ENCODE peak calls at places on chromosome 5, in nine cellular contexts. O is stimulated activated naive CD8-positive, alpha-beta T cell treated with anti-CD3 and anti-CD28 coated beads, Interleukin-15, amount 100 ng/mL, for 72 hours; I is GM04503; C is naive thymus-derived CD4-positive, alpha-beta T cell; B is ecto neural progenitor cell; P is iPS-NIHi11; T is midbrain; S is nephron progenitor cell; F is NCI-H1417. A is an unnamed sample.

GRCh38 chr5:18113724-18114123 is 479.5 kb downstream of the TAF11L14 start:
- DNase-seq in O (no peak), I (no peak), C (no peak), B (no peak), P (peak), T (no peak), S (no peak), F (peak), A (peak)

GRCh38 chr5:144207875-144208444 is 37.3 kb downstream of the KCTD16 start:
- DNase-seq in O (no peak), I (no peak), C (no peak), B (no peak), P (no peak), T (peak), S (no peak), F (peak), A (no peak)

GRCh38 chr5:40623480-40624420 is 56.0 kb upstream of the PTGER4 start:
- DNase-seq in O (peak), I (no peak), C (peak), B (no peak), P (no peak), T (no peak), S (no peak), F (no peak), A (no peak)

GRCh38 chr5:41418220-41419031 is 92.0 kb downstream of the PLCXD3 start:
- DNase-seq in O (no peak), I (no peak), C (no peak), B (no peak), P (peak), T (no peak), S (no peak), F (no peak), A (no peak)

GRCh38 chr5:173920024-173920753 is 32.0 kb downstream of the CPEB4 start:
- DNase-seq in O (no peak), I (no peak), C (no peak), B (no peak), P (no peak), T (no peak), S (no peak), F (peak), A (no peak)

GRCh38 chr5:115069087-115069968 is 100.4 kb downstream of the TRIM36 start:
- DNase-seq in O (no peak), I (peak), C (no peak), B (peak), P (peak), T (peak), S (peak), F (peak), A (peak)

GRCh38 chr5:68433921-68434879 is 218.6 kb downstream of the PIK3R1 start:
- DNase-seq in O (peak), I (peak), C (peak), B (peak), P (peak), T (peak), S (no peak), F (no peak), A (peak)

GRCh38 chr5:218457-219289 is 553 bp downstream of the SDHA start:
- DNase-seq in O (peak), I (no peak), C (no peak), B (peak), P (peak), T (peak), S (peak), F (peak), A (no peak)

GRCh38 chr5:133260715-133261114 is 208.9 kb downstream of the HSPA4 start:
- DNase-seq in O (no peak), I (no peak), C (no peak), B (no peak), P (no peak), T (no peak), S (no peak), F (no peak), A (no peak)

GRCh38 chr5:127924606-127925005 is 159.0 kb upstream of the SLC12A2 start:
- DNase-seq in O (no peak), I (no peak), C (no peak), B (no peak), P (no peak), T (no peak), S (no peak), F (peak), A (no peak)

GRCh38 chr5:33662721-33663435 is 222.1 kb downstream of the TARS1 start:
- DNase-seq in O (no peak), I (peak), C (no peak), B (no peak), P (no peak), T (no peak), S (no peak), F (no peak), A (no peak)

GRCh38 chr5:3197237-3197636 is 398.4 kb upstream of the IRX1 start:
- DNase-seq in O (no peak), I (no peak), C (no peak), B (no peak), P (no peak), T (no peak), S (no peak), F (no peak), A (no peak)

GRCh38 chr5:54663876-54664275 is 146.3 kb downstream of the SNX18 start:
- DNase-seq in O (no peak), I (peak), C (no peak), B (no peak), P (no peak), T (peak), S (no peak), F (no peak), A (no peak)

GRCh38 chr5:55222061-55222818 is 4.9 kb downstream of the MCIDAS start:
- DNase-seq in O (no peak), I (no peak), C (no peak), B (no peak), P (no peak), T (no peak), S (no peak), F (no peak), A (no peak)